ENCODE peak calls at places on chromosome 4, in eight cellular contexts. One of them, this sample, is unnamed.

GRCh38 chr4:27861381-27861787 is 1000.7 kb downstream of the STIM2 start:
- DNase-seq in mesothelial cell of epicardium: no peak
- DNase-seq in AG09309: peak
- DNase-seq in colonic mucosa: no peak
- DNase-seq in MM.1S: peak
- DNase-seq in fibroblast of mammary gland: peak
- DNase-seq in neural crest cell: peak
- DNase-seq in type B pancreatic cell: no peak
- DNase-seq in this sample: no peak

GRCh38 chr4:159201168-159201567 is 98.3 kb downstream of the RAPGEF2 start:
- DNase-seq in mesothelial cell of epicardium: no peak
- DNase-seq in AG09309: no peak
- DNase-seq in colonic mucosa: no peak
- DNase-seq in MM.1S: no peak
- DNase-seq in fibroblast of mammary gland: no peak
- DNase-seq in neural crest cell: no peak
- DNase-seq in type B pancreatic cell: no peak
- DNase-seq in this sample: no peak

GRCh38 chr4:81635747-81636146 is 164.0 kb upstream of the RASGEF1B start:
- DNase-seq in mesothelial cell of epicardium: no peak
- DNase-seq in AG09309: no peak
- DNase-seq in colonic mucosa: peak
- DNase-seq in MM.1S: peak
- DNase-seq in fibroblast of mammary gland: no peak
- DNase-seq in neural crest cell: no peak
- DNase-seq in type B pancreatic cell: no peak
- DNase-seq in this sample: no peak

GRCh38 chr4:148510211-148510610 is 68.0 kb upstream of the NR3C2 start:
- DNase-seq in mesothelial cell of epicardium: no peak
- DNase-seq in AG09309: no peak
- DNase-seq in colonic mucosa: no peak
- DNase-seq in MM.1S: no peak
- DNase-seq in fibroblast of mammary gland: no peak
- DNase-seq in neural crest cell: no peak
- DNase-seq in type B pancreatic cell: no peak
- DNase-seq in this sample: no peak

GRCh38 chr4:38782452-38783108 is at the start of gene TLR10:
- DNase-seq in mesothelial cell of epicardium: no peak
- DNase-seq in AG09309: no peak
- DNase-seq in colonic mucosa: peak
- DNase-seq in MM.1S: peak
- DNase-seq in fibroblast of mammary gland: peak
- DNase-seq in neural crest cell: peak
- DNase-seq in type B pancreatic cell: no peak
- DNase-seq in this sample: no peak

GRCh38 chr4:164617426-164617825 is 136.5 kb upstream of the SMIM31 start:
- DNase-seq in mesothelial cell of epicardium: no peak
- DNase-seq in AG09309: no peak
- DNase-seq in colonic mucosa: no peak
- DNase-seq in MM.1S: no peak
- DNase-seq in fibroblast of mammary gland: no peak
- DNase-seq in neural crest cell: no peak
- DNase-seq in type B pancreatic cell: no peak
- DNase-seq in this sample: no peak

GRCh38 chr4:25536577-25537325 is 118.9 kb upstream of the SLC34A2 start:
- DNase-seq in mesothelial cell of epicardium: no peak
- DNase-seq in AG09309: no peak
- DNase-seq in colonic mucosa: no peak
- DNase-seq in MM.1S: no peak
- DNase-seq in fibroblast of mammary gland: no peak
- DNase-seq in neural crest cell: no peak
- DNase-seq in type B pancreatic cell: no peak
- DNase-seq in this sample: no peak

GRCh38 chr4:184882276-184882675 is 56.5 kb upstream of the ACSL1 start:
- DNase-seq in mesothelial cell of epicardium: no peak
- DNase-seq in AG09309: no peak
- DNase-seq in colonic mucosa: no peak
- DNase-seq in MM.1S: no peak
- DNase-seq in fibroblast of mammary gland: no peak
- DNase-seq in neural crest cell: no peak
- DNase-seq in type B pancreatic cell: no peak
- DNase-seq in this sample: no peak

GRCh38 chr4:21451032-21451431 is 497.5 kb downstream of the KCNIP4 start:
- DNase-seq in mesothelial cell of epicardium: no peak
- DNase-seq in AG09309: no peak
- DNase-seq in colonic mucosa: no peak
- DNase-seq in MM.1S: no peak
- DNase-seq in fibroblast of mammary gland: peak
- DNase-seq in neural crest cell: no peak
- DNase-seq in type B pancreatic cell: no peak
- DNase-seq in this sample: no peak

GRCh38 chr4:80713409-80713808 is 317.1 kb upstream of the BMP3 start:
- DNase-seq in mesothelial cell of epicardium: no peak
- DNase-seq in AG09309: no peak
- DNase-seq in colonic mucosa: no peak
- DNase-seq in MM.1S: no peak
- DNase-seq in fibroblast of mammary gland: no peak
- DNase-seq in neural crest cell: no peak
- DNase-seq in type B pancreatic cell: no peak
- DNase-seq in this sample: no peak

GRCh38 chr4:29051381-29051965 is 1668.7 kb upstream of the PCDH7 start:
- DNase-seq in mesothelial cell of epicardium: no peak
- DNase-seq in AG09309: no peak
- DNase-seq in colonic mucosa: no peak
- DNase-seq in MM.1S: no peak
- DNase-seq in fibroblast of mammary gland: peak
- DNase-seq in neural crest cell: no peak
- DNase-seq in type B pancreatic cell: no peak
- DNase-seq in this sample: no peak

GRCh38 chr4:157221895-157222763 is 1.6 kb downstream of the GRIA2 start:
- DNase-seq in mesothelial cell of epicardium: peak
- DNase-seq in AG09309: no peak
- DNase-seq in colonic mucosa: no peak
- DNase-seq in MM.1S: no peak
- DNase-seq in fibroblast of mammary gland: no peak
- DNase-seq in neural crest cell: peak
- DNase-seq in type B pancreatic cell: no peak
- DNase-seq in this sample: no peak

GRCh38 chr4:140212646-140213045 is 58.7 kb upstream of the MAML3 start:
- DNase-seq in mesothelial cell of epicardium: no peak
- DNase-seq in AG09309: no peak
- DNase-seq in colonic mucosa: peak
- DNase-seq in MM.1S: no peak
- DNase-seq in fibroblast of mammary gland: no peak
- DNase-seq in neural crest cell: no peak
- DNase-seq in type B pancreatic cell: no peak
- DNase-seq in this sample: no peak

GRCh38 chr4:6322761-6323566 is 53.3 kb downstream of the WFS1 start:
- DNase-seq in mesothelial cell of epicardium: no peak
- DNase-seq in AG09309: no peak
- DNase-seq in colonic mucosa: no peak
- DNase-seq in MM.1S: peak
- DNase-seq in fibroblast of mammary gland: no peak
- DNase-seq in neural crest cell: no peak
- DNase-seq in type B pancreatic cell: no peak
- DNase-seq in this sample: no peak

GRCh38 chr4:6321361-6321760 is 51.7 kb downstream of the WFS1 start:
- DNase-seq in mesothelial cell of epicardium: no peak
- DNase-seq in AG09309: no peak
- DNase-seq in colonic mucosa: no peak
- DNase-seq in MM.1S: no peak
- DNase-seq in fibroblast of mammary gland: no peak
- DNase-seq in neural crest cell: no peak
- DNase-seq in type B pancreatic cell: no peak
- DNase-seq in this sample: no peak

GRCh38 chr4:6320663-6321062 is 51.0 kb downstream of the WFS1 start:
- DNase-seq in mesothelial cell of epicardium: no peak
- DNase-seq in AG09309: no peak
- DNase-seq in colonic mucosa: no peak
- DNase-seq in MM.1S: no peak
- DNase-seq in fibroblast of mammary gland: no peak
- DNase-seq in neural crest cell: no peak
- DNase-seq in type B pancreatic cell: no peak
- DNase-seq in this sample: no peak

GRCh38 chr4:6324461-6324998 is 54.9 kb downstream of the WFS1 start:
- DNase-seq in mesothelial cell of epicardium: no peak
- DNase-seq in AG09309: no peak
- DNase-seq in colonic mucosa: no peak
- DNase-seq in MM.1S: no peak
- DNase-seq in fibroblast of mammary gland: no peak
- DNase-seq in neural crest cell: no peak
- DNase-seq in type B pancreatic cell: no peak
- DNase-seq in this sample: no peak

GRCh38 chr4:6322067-6322760 is 52.6 kb downstream of the WFS1 start:
- DNase-seq in mesothelial cell of epicardium: no peak
- DNase-seq in AG09309: no peak
- DNase-seq in colonic mucosa: no peak
- DNase-seq in MM.1S: no peak
- DNase-seq in fibroblast of mammary gland: no peak
- DNase-seq in neural crest cell: no peak
- DNase-seq in type B pancreatic cell: no peak
- DNase-seq in this sample: no peak
- TF ChIP-seq CTCF in mesothelial cell of epicardium: no peak
- TF ChIP-seq CTCF in AG09309: no peak
- TF ChIP-seq CTCF in colonic mucosa: no peak
- TF ChIP-seq CTCF in MM.1S: no peak
- TF ChIP-seq CTCF in fibroblast of mammary gland: no peak
- TF ChIP-seq CTCF in neural crest cell: no peak
- TF ChIP-seq CTCF in type B pancreatic cell: no peak
- TF ChIP-seq CTCF in this sample: no peak

DNA sequence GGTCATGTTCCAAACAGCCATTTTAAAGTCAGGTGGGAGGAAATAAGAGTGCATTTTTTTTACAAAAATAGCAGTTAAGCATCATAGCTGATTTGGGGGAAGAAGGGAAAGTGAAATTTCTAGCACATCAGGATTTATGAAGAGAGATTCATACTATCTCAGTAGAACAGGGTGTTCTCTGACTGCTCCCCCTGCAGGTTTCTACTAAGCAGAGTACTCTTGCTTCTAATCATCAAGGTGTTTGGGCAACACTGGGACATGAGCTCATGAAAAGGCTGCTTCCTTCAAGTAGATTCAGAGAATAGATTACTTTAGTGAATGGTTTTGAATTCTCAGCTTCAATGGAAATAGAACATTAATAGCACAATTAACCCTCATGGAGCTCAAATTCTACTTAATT is 591.4 kb upstream of the PCDH10 start:
- DNase-seq in mesothelial cell of epicardium: no peak
- DNase-seq in AG09309: no peak
- DNase-seq in colonic mucosa: no peak
- DNase-seq in MM.1S: peak
- DNase-seq in fibroblast of mammary gland: no peak
- DNase-seq in neural crest cell: no peak
- DNase-seq in type B pancreatic cell: no peak
- DNase-seq in this sample: no peak
- TF ChIP-seq CTCF in mesothelial cell of epicardium: no peak
- TF ChIP-seq CTCF in AG09309: no peak
- TF ChIP-seq CTCF in colonic mucosa: no peak
- TF ChIP-seq CTCF in MM.1S: peak
- TF ChIP-seq CTCF in fibroblast of mammary gland: no peak
- TF ChIP-seq CTCF in neural crest cell: peak
- TF ChIP-seq CTCF in type B pancreatic cell: no peak
- TF ChIP-seq CTCF in this sample: peak

GRCh38 chr4:136306361-136306760 is 1225.9 kb downstream of the PCDH18 start:
- DNase-seq in mesothelial cell of epicardium: no peak
- DNase-seq in AG09309: no peak
- DNase-seq in colonic mucosa: no peak
- DNase-seq in MM.1S: no peak
- DNase-seq in fibroblast of mammary gland: no peak
- DNase-seq in neural crest cell: no peak
- DNase-seq in type B pancreatic cell: no peak
- DNase-seq in this sample: no peak

GRCh38 chr4:136307765-136308164 is 1224.5 kb downstream of the PCDH18 start:
- DNase-seq in mesothelial cell of epicardium: no peak
- DNase-seq in AG09309: no peak
- DNase-seq in colonic mucosa: no peak
- DNase-seq in MM.1S: no peak
- DNase-seq in fibroblast of mammary gland: no peak
- DNase-seq in neural crest cell: no peak
- DNase-seq in type B pancreatic cell: no peak
- DNase-seq in this sample: no peak

GRCh38 chr4:136302566-136302965 is 1229.7 kb downstream of the PCDH18 start:
- DNase-seq in mesothelial cell of epicardium: no peak
- DNase-seq in AG09309: no peak
- DNase-seq in colonic mucosa: no peak
- DNase-seq in MM.1S: no peak
- DNase-seq in fibroblast of mammary gland: no peak
- DNase-seq in neural crest cell: no peak
- DNase-seq in type B pancreatic cell: no peak
- DNase-seq in this sample: no peak

GRCh38 chr4:136301773-136302172 is 1230.5 kb downstream of the PCDH18 start:
- DNase-seq in mesothelial cell of epicardium: no peak
- DNase-seq in AG09309: no peak
- DNase-seq in colonic mucosa: no peak
- DNase-seq in MM.1S: no peak
- DNase-seq in fibroblast of mammary gland: no peak
- DNase-seq in neural crest cell: no peak
- DNase-seq in type B pancreatic cell: no peak
- DNase-seq in this sample: no peak
- TF ChIP-seq CTCF in mesothelial cell of epicardium: no peak
- TF ChIP-seq CTCF in AG09309: no peak
- TF ChIP-seq CTCF in colonic mucosa: no peak
- TF ChIP-seq CTCF in MM.1S: no peak
- TF ChIP-seq CTCF in fibroblast of mammary gland: no peak
- TF ChIP-seq CTCF in neural crest cell: no peak
- TF ChIP-seq CTCF in type B pancreatic cell: no peak
- TF ChIP-seq CTCF in this sample: no peak

GRCh38 chr4:66691101-66691500 is 854.2 kb downstream of the CENPC start:
- DNase-seq in mesothelial cell of epicardium: no peak
- DNase-seq in AG09309: no peak
- DNase-seq in colonic mucosa: no peak
- DNase-seq in MM.1S: no peak
- DNase-seq in fibroblast of mammary gland: no peak
- DNase-seq in neural crest cell: no peak
- DNase-seq in type B pancreatic cell: no peak
- DNase-seq in this sample: no peak

GRCh38 chr4:66693694-66694093 is 851.6 kb downstream of the CENPC start:
- DNase-seq in mesothelial cell of epicardium: no peak
- DNase-seq in AG09309: no peak
- DNase-seq in colonic mucosa: no peak
- DNase-seq in MM.1S: no peak
- DNase-seq in fibroblast of mammary gland: no peak
- DNase-seq in neural crest cell: no peak
- DNase-seq in type B pancreatic cell: no peak
- DNase-seq in this sample: no peak

GRCh38 chr4:66687393-66687971 is 857.8 kb downstream of the CENPC start:
- DNase-seq in mesothelial cell of epicardium: no peak
- DNase-seq in AG09309: no peak
- DNase-seq in colonic mucosa: no peak
- DNase-seq in MM.1S: no peak
- DNase-seq in fibroblast of mammary gland: no peak
- DNase-seq in neural crest cell: no peak
- DNase-seq in type B pancreatic cell: no peak
- DNase-seq in this sample: no peak

DNA sequence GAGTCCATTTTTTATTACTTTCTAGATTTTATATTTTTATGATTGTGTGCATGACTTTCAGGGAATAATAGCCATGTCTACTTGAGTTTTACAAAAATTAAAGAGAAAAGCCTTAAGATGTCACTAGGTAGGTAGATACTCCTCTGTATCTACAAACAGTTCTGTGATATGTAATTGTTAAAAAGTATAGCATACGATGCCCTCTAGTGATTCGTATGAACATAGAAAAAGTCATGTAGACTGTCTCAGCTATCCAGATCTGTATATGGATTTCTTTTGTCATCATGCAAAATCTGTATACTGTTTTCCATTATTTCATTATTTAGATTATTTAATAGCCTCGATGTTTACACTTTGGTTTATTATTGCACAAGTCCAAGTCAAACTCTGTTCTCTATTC is 856.6 kb downstream of the CENPC start:
- DNase-seq in mesothelial cell of epicardium: no peak
- DNase-seq in AG09309: peak
- DNase-seq in colonic mucosa: no peak
- DNase-seq in MM.1S: peak
- DNase-seq in fibroblast of mammary gland: peak
- DNase-seq in neural crest cell: no peak
- DNase-seq in type B pancreatic cell: no peak
- DNase-seq in this sample: no peak
- TF ChIP-seq CTCF in mesothelial cell of epicardium: no peak
- TF ChIP-seq CTCF in AG09309: peak
- TF ChIP-seq CTCF in colonic mucosa: no peak
- TF ChIP-seq CTCF in MM.1S: peak
- TF ChIP-seq CTCF in fibroblast of mammary gland: no peak
- TF ChIP-seq CTCF in neural crest cell: peak
- TF ChIP-seq CTCF in type B pancreatic cell: peak
- TF ChIP-seq CTCF in this sample: peak